ENCODE peak calls at places on chromosomes 12 and 14, in seven cellular contexts. B is lung; Z is esophagus squamous epithelium; I is GM23248; N is naive thymus-derived CD4-positive, alpha-beta T cell; V is MG63; F is endothelial cell of umbilical vein. X is an unnamed sample.
A peak's percentile ranks its signal among the peaks of the same experiment; 100 is the strongest.

GRCh38 chr12:106138279-106138645 is 492 bp downstream of the NUAK1 start:
- DNase-seq in B (no peak), Z (no peak), I (peak; percentile 58), N (no peak), V (no peak), F (no peak), X (no peak)

GRCh38 chr12:75820848-75821578 is 210.6 kb downstream of the PHLDA1 start:
- DNase-seq in B (no peak), Z (peak; percentile 12), I (peak; percentile 97), N (no peak), V (peak; percentile 90), F (no peak), X (peak; percentile 53)

GRCh38 chr12:67807808-67808207 is 159.3 kb downstream of the DYRK2 start:
- DNase-seq in B (no peak), Z (no peak), I (peak; percentile 25), N (no peak), V (no peak), F (no peak), X (no peak)

GRCh38 chr14:72515779-72516770 is 377.8 kb downstream of the DPF3 start:
- DNase-seq in B (no peak), Z (no peak), I (peak; percentile 44), N (no peak), V (peak; percentile 41), F (peak; percentile 59), X (no peak)

GRCh38 chr12:110100315-110100970 is 23.7 kb upstream of the IFT81 start:
- DNase-seq in B (peak; percentile 66), Z (no peak), I (peak; percentile 74), N (peak; percentile 59), V (peak; percentile 33), F (peak; percentile 85), X (peak; percentile 73)

GRCh38 chr12:6452245-6452731 is 446 bp downstream of the TAPBPL start:
- DNase-seq in B (no peak), Z (no peak), I (peak; percentile 37), N (no peak), V (peak; percentile 44), F (no peak), X (peak; percentile 70)

GRCh38 chr12:114671664-114672476 is 12.1 kb downstream of the TBX3 start:
- DNase-seq in B (no peak), Z (no peak), I (peak; percentile 78), N (no peak), V (no peak), F (no peak), X (no peak)

GRCh38 chr12:56032006-56032405 is 9.7 kb upstream of the RPS26 start:
- DNase-seq in B (no peak), Z (no peak), I (no peak), N (no peak), V (no peak), F (no peak), X (no peak)

GRCh38 chr14:78985668-78986073 is 815.5 kb downstream of the NRXN3 start:
- DNase-seq in B (no peak), Z (no peak), I (peak; percentile 31), N (no peak), V (no peak), F (peak; percentile 34), X (no peak)

GRCh38 chr14:72714094-72714493 is 179.8 kb downstream of the DPF3 start:
- DNase-seq in B (no peak), Z (no peak), I (no peak), N (peak; percentile 37), V (no peak), F (no peak), X (peak; percentile 84)

GRCh38 chr12:93888964-93889363 is 211.8 kb downstream of the CRADD start:
- DNase-seq in B (no peak), Z (no peak), I (no peak), N (no peak), V (no peak), F (no peak), X (no peak)

GRCh38 chr12:65823481-65824313 is 586 bp upstream of the HMGA2 start:
- DNase-seq in B (no peak), Z (no peak), I (peak; percentile 89), N (no peak), V (peak; percentile 59), F (peak; percentile 60), X (peak; percentile 83)

GRCh38 chr14:98984719-98985041 is 287.3 kb downstream of the BCL11B start:
- DNase-seq in B (no peak), Z (no peak), I (no peak), N (peak; percentile 76), V (no peak), F (no peak), X (peak; percentile 84)

GRCh38 chr12:131096681-131097181 is 143.0 kb downstream of the ADGRD1 start:
- DNase-seq in B (no peak), Z (no peak), I (no peak), N (no peak), V (no peak), F (no peak), X (peak; percentile 24)

GRCh38 chr14:55454264-55455151 is 14.1 kb upstream of the TBPL2 start:
- DNase-seq in B (no peak), Z (no peak), I (peak; percentile 64), N (no peak), V (peak; percentile 25), F (peak; percentile 81), X (peak; percentile 68)

GRCh38 chr14:24179961-24180726 is 8.3 kb downstream of the REC8 start:
- DNase-seq in B (no peak), Z (no peak), I (peak; percentile 92), N (no peak), V (peak; percentile 21), F (peak; percentile 50), X (no peak)

GRCh38 chr12:54716284-54716683 is 68.1 kb upstream of the DCD start:
- DNase-seq in B (no peak), Z (no peak), I (peak; percentile 13), N (no peak), V (no peak), F (no peak), X (no peak)

GRCh38 chr14:63659726-63660125 is 18.1 kb upstream of the WDR89 start:
- DNase-seq in B (no peak), Z (no peak), I (no peak), N (no peak), V (no peak), F (no peak), X (no peak)

GRCh38 chr12:57844725-57845477 is 1.6 kb downstream of the CTDSP2 start:
- DNase-seq in B (peak; percentile 74), Z (no peak), I (peak; percentile 93), N (no peak), V (peak; percentile 83), F (no peak), X (peak; percentile 57)

GRCh38 chr14:21917699-21918436 is 244.2 kb upstream of the OR4E1 start:
- DNase-seq in B (no peak), Z (no peak), I (peak; percentile 67), N (peak; percentile 69), V (no peak), F (peak; percentile 91), X (peak; percentile 81)

GRCh38 chr14:91284146-91284790 is 39.8 kb upstream of the GPR68 start:
- DNase-seq in B (no peak), Z (no peak), I (peak; percentile 94), N (no peak), V (peak; percentile 50), F (no peak), X (no peak)

GRCh38 chr12:104091136-104091535 is 26.8 kb downstream of the HCFC2 start:
- DNase-seq in B (no peak), Z (no peak), I (no peak), N (no peak), V (no peak), F (no peak), X (no peak)

GRCh38 chr14:70013269-70013873 is 134.2 kb downstream of the SMOC1 start:
- DNase-seq in B (no peak), Z (no peak), I (peak; percentile 34), N (no peak), V (peak; percentile 13), F (peak; percentile 34), X (peak; percentile 54)

GRCh38 chr12:8145754-8146415 is 10.9 kb upstream of the ZNF705A start:
- DNase-seq in B (peak; percentile 37), Z (no peak), I (peak; percentile 83), N (no peak), V (peak; percentile 83), F (no peak), X (no peak)

GRCh38 chr12:8609061-8609570 is 3.5 kb downstream of the AICDA start:
- DNase-seq in B (no peak), Z (no peak), I (peak; percentile 66), N (no peak), V (peak; percentile 13), F (peak; percentile 67), X (no peak)

GRCh38 chr12:26188132-26188531 is 7.2 kb upstream of the SSPN start:
- DNase-seq in B (no peak), Z (no peak), I (peak; percentile 83), N (no peak), V (peak; percentile 51), F (no peak), X (no peak)

GRCh38 chr12:57089259-57090245 is 638 bp downstream of the NAB2 start:
- DNase-seq in B (peak; percentile 84), Z (no peak), I (peak; percentile 73), N (peak; percentile 34), V (peak; percentile 72), F (peak; percentile 72), X (peak; percentile 81)

GRCh38 chr12:113077057-113077858 is 20.7 kb downstream of the DTX1 start:
- DNase-seq in B (no peak), Z (no peak), I (peak; percentile 14), N (no peak), V (no peak), F (no peak), X (peak; percentile 25)
- H3K36me3 ChIP-seq in B (no peaks in the 10 kb centered on the region), Z (no peaks in the 10 kb centered on the region), I (no peaks in the 10 kb centered on the region), N (no peaks in the 10 kb centered on the region), V (no peaks in the 10 kb centered on the region), F (no peaks in the 10 kb centered on the region), X (no peaks in the 10 kb centered on the region)

DNA sequence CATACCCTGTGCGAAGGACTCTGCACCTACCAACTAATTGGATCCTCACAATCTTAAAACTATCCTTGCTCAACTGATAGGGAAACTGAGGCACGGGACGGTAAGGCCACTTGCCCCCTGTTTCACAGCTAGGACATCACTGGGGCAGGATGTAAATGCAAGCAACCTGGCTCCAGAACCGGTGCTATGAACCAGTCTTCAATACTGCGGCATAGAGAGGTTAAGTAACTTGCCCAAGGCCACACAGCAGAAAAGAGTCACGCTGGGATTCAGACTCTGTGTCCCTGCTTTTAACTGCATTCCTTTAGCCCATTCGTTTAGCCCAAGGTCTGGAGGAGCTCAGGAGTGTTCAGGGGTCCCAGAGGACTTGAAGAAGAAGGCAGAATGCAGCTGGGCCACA is 76.1 kb downstream of the NCOR2 start:
- DNase-seq in B (no peak), Z (no peak), I (no peak), N (no peak), V (no peak), F (no peak), X (no peak)
- H3K36me3 ChIP-seq in B (no peaks in the 10 kb centered on the region), Z (peaks cover 11% of the 10 kb centered on the region), I (peaks cover 4% of the 10 kb centered on the region), N (no peaks in the 10 kb centered on the region), V (peaks cover 33% of the 10 kb centered on the region), F (peaks cover 7% of the 10 kb centered on the region), X (no peaks in the 10 kb centered on the region)

GRCh38 chr12:71719647-71720370 is 33.9 kb downstream of the TMEM19 start:
- DNase-seq in B (no peak), Z (no peak), I (peak; percentile 7), N (no peak), V (no peak), F (no peak), X (no peak)
- H3K36me3 ChIP-seq in B (no peaks in the 10 kb centered on the region), Z (no peaks in the 10 kb centered on the region), I (no peaks in the 10 kb centered on the region), N (no peaks in the 10 kb centered on the region), V (no peaks in the 10 kb centered on the region), F (no peaks in the 10 kb centered on the region), X (no peaks in the 10 kb centered on the region)

DNA sequence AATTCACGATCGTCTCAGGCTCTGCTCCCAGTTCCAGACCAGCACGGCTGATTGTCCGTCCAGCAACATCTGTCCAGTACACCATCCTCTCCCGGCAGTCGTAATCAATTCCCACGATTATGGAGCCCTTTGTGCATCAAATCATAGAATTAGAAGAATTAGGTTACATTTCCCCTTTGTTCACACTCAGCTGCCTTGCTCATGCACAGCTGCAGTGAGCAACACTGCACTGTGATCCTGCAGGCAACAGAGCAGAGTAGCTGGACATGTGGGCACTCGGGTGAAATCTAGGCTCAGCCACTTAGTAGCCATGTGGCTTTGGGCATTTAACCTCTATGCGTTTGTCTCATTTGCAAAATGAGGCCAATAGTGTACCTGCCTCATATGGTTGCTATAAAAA is 22.2 kb downstream of the RTRAF start:
- DNase-seq in B (no peak), Z (no peak), I (no peak), N (no peak), V (no peak), F (no peak), X (no peak)
- H3K36me3 ChIP-seq in B (peaks cover 25% of the 10 kb centered on the region), Z (peaks cover 6% of the 10 kb centered on the region), I (peaks cover 50% of the 10 kb centered on the region), N (peaks cover 15% of the 10 kb centered on the region), V (peaks cover 19% of the 10 kb centered on the region), F (peaks cover 13% of the 10 kb centered on the region), X (no peaks in the 10 kb centered on the region)